ENCODE peak calls at places on chromosomes 2 and 18, in six cellular contexts. Q, N, K, L, B and P are unnamed samples.
A peak's percentile ranks its signal among the peaks of the same experiment; 100 is the strongest.

GRCh38 chr18:46373131-46373530 is 268.9 kb downstream of the HAUS1 start:
- DNase-seq in L (no peak), Q (no peak), K (no peak), B (no peak), N (no peak), P (no peak)

GRCh38 chr2:1698188-1698945 is 45.9 kb downstream of the PXDN start:
- DNase-seq in B (no peak), N (no peak), Q (no peak), L (no peak), K (no peak), P (no peak)

GRCh38 chr2:200314976-200315567 is 8.6 kb downstream of the SPATS2L start:
- DNase-seq in K (no peak), N (no peak), Q (no peak), B (no peak), L (no peak), P (no peak)

GRCh38 chr2:149464396-149464795 is 123.2 kb downstream of the MMADHC start:
- DNase-seq in L (no peak), B (no peak), N (no peak), K (no peak), Q (no peak), P (no peak)

GRCh38 chr2:200985806-200986205 is 22.3 kb upstream of the ORC2 start:
- DNase-seq in K (no peak), N (no peak), L (no peak), Q (no peak), B (peak; percentile 35), P (no peak)

GRCh38 chr2:61431345-61431744 is 39.5 kb downstream of the USP34 start:
- DNase-seq in B (no peak), K (no peak), N (no peak), Q (no peak), L (no peak), P (no peak)

GRCh38 chr2:240387669-240388358 is 47.6 kb upstream of the GPC1 start:
- DNase-seq in B (peak; percentile 94), L (peak; percentile 90), Q (peak; percentile 47), K (no peak), N (peak; percentile 96), P (no peak)

GRCh38 chr2:20501974-20502373 is 55.1 kb downstream of the RHOB start:
- DNase-seq in L (no peak), K (no peak), Q (no peak), B (peak; percentile 96), N (peak; percentile 31), P (no peak)

GRCh38 chr2:174752403-174753037 is 11.8 kb downstream of the CHRNA1 start:
- DNase-seq in Q (no peak), K (no peak), L (no peak), B (no peak), N (peak; percentile 27), P (no peak)

GRCh38 chr18:77811510-77811909 is 561.9 kb downstream of the GALR1 start:
- DNase-seq in N (peak; percentile 4), L (no peak), B (no peak), K (no peak), Q (peak; percentile 35), P (no peak)

GRCh38 chr2:192438239-192438638 is 243.5 kb upstream of the TMEFF2 start:
- DNase-seq in N (no peak), B (no peak), Q (no peak), L (no peak), K (no peak), P (no peak)

DNA sequence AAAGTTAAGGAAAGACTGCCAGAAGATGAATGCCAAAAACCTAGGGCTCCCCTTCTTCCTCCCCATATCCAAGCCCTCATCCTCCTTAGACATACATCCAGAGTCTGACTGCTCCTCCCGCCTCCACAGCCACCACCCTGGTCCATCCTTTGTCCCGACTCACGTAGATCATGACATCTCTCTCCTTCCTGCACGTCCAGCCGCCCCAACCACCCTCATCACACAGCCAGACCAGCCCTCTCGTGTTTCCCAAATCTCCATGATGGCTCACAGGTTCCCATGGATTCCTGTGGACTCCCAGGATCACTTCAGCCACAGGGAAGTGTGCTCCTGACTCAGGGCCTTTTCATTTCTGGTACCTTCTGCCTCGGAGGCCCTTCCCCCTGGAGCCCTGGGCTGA is 47.8 kb upstream of the CAB39 start:
- DNase-seq in K (no peak), N (no peak), Q (no peak), B (no peak), L (no peak), P (no peak)
- H3K4me3 ChIP-seq in K (no peak overlapping the region), N (no peak overlapping the region), Q (no peak overlapping the region), B (no peak overlapping the region), L (no peak overlapping the region), P (no peak overlapping the region)

DNA sequence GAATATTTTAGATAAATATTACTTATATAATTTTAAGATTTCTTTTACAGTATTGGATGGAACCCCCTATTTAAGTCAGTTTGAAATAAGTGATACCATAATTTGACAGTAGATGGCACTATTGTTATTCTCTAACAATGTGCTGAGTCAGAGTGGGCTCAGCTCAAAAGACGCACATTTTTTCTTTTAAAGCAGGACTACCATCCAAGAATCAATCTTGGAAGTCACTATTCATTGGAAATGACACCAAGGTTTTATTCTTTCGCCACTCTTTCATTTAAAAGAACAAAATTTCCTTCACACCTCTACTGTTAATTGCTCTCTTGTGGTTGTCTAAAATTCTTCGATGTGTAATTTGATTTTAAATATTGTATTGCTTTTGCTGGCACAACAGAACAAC is 32.6 kb upstream of the SPAG16 start:
- DNase-seq in Q (no peak), L (no peak), B (peak; percentile 39), K (peak; percentile 83), N (peak; percentile 93), P (peak; percentile 21)
- H3K4me3 ChIP-seq in Q (no peak overlapping the region), L (no peak overlapping the region), B (no peak overlapping the region), K (no peak overlapping the region), N (peak overlapping the region; percentile 41), P (no peak overlapping the region)

DNA sequence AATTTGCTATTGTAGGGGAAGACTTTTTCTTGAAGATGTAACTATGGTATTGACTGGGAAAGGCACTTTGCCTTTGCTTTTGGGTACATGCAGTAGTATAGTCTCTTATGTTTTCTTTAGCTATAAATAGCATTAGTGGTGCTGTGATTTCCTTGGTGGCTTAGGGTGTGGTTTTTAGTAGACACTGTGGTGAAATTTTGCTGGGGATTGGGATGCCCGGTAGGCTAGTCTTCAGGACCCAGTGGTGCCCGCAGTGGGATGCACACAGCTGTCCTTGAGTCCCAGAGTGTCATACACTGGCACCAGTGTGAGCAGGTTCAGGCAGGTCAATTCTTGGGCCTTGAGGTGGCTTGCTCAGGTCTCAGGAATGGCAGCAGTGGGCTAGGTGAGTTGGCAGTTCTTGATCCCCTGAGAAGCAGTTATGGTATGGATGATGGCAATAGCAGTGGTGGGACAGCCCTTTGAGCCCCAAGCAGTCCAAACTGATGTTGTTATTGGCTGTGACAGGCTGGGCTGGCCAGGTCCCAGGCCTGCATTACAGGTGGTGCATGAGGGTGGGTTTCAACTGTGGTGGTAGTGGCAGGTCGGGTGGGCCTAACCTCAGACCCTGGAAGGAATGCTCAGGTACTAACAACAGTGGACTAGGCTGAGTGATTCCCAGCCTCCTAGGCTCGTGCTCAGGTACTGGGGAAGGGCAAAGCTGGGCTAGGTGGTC is 124.3 kb downstream of the XRCC5 start:
- DNase-seq in K (no peak), L (no peak), B (no peak), Q (no peak), N (no peak), P (no peak)
- H3K4me3 ChIP-seq in K (no peak overlapping the region), L (no peak overlapping the region), B (no peak overlapping the region), Q (no peak overlapping the region), N (no peak overlapping the region), P (no peak overlapping the region)

GRCh38 chr2:66553370-66553769 is 118.4 kb downstream of the MEIS1 start:
- DNase-seq in K (no peak), B (no peak), N (peak; percentile 40), Q (no peak), L (no peak), P (no peak)

GRCh38 chr2:66550826-66551225 is 115.9 kb downstream of the MEIS1 start:
- DNase-seq in N (peak; percentile 58), B (no peak), Q (no peak), L (no peak), K (no peak), P (no peak)

GRCh38 chr2:66555511-66556324 is 120.8 kb downstream of the MEIS1 start:
- DNase-seq in N (no peak), B (no peak), Q (no peak), K (no peak), L (no peak), P (no peak)

GRCh38 chr2:66559672-66560071 is 124.7 kb downstream of the MEIS1 start:
- DNase-seq in N (peak; percentile 49), Q (no peak), K (no peak), L (no peak), B (no peak), P (no peak)

DNA sequence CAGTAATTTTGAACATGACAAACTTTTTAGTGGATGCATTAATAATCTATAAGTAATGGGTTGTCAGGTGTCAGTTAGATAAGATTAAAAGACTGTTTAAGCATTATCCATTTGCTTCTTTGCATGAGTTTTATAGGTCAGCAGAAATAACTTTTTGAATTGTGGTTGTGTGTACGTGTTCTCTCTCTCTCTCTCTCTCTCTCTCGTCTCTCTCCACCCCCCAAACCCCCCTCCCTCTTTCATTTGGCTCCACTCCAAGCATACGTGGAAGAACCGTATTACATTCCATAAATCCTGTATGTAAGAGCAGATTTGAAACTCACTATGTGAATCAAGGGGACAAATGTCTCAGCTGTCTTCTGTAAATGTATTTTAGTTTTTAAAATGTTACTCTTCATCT is 120.2 kb downstream of the MEIS1 start:
- DNase-seq in L (no peak), Q (no peak), K (no peak), B (no peak), N (no peak), P (no peak)
- H3K4me3 ChIP-seq in L (peak overlapping the region; percentile 68), Q (no peak overlapping the region), K (no peak overlapping the region), B (no peak overlapping the region), N (no peak overlapping the region), P (no peak overlapping the region)

GRCh38 chr2:121283670-121284245 is 1.2 kb downstream of the TFCP2L1 start:
- DNase-seq in Q (no peak), B (no peak), L (no peak), K (no peak), N (peak; percentile 45), P (no peak)
- H3K4me3 ChIP-seq in Q (peak overlapping the region; percentile 72), B (no peak overlapping the region), L (peak overlapping the region; percentile 71), K (no peak overlapping the region), N (peak overlapping the region; percentile 84), P (peak overlapping the region; percentile 53)

DNA sequence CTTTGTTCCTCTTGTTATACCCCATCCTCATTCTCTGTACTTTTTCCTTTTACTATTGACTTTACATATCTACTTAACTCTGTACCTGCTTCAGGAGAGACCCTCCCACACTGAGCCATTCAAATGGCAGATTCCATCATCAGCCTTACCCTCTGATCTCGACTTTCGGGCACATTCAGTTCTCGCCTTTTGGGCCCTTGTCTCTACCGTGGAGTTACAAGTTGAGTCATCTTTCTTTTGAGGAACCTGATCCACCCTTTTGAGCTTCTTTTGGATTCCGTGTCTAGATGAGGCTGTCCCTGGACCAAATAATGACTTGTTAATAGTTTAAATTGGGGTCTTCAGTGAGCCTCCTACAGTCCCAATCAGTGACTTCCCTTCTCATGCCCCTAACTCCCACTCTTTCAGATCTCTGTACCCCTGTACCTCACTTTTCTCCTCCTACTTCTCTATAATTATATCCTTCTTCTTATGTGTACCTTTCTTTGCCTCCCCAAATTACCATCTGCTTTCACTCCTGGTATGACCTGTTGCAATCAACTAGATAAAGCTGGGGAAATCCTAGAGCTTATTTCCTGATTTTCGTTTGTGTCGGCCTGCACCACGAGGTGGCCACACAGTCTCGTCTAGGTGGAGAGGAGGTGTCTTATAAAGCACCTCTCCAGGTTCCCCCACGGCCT is 17.2 kb downstream of the SP110 start:
- DNase-seq in Q (no peak), L (no peak), B (no peak), N (no peak), K (no peak), P (no peak)
- H3K4me3 ChIP-seq in Q (no peak overlapping the region), L (no peak overlapping the region), B (no peak overlapping the region), N (no peak overlapping the region), K (no peak overlapping the region), P (no peak overlapping the region)